ENCODE peak calls at places on chromosomes 12 and 14, in six cellular contexts. B, L, P, T, F and C are unnamed samples.

GRCh38 chr12:122852336-122853275 is 17.3 kb downstream of the HIP1R start:
- DNase-seq in F (no peak), B (no peak), L (no peak), T (no peak), P (no peak), C (no peak)

GRCh38 chr14:68890173-68890931 is 88.8 kb downstream of the ACTN1 start:
- DNase-seq in B (no peak), T (no peak), F (no peak), P (no peak), L (no peak), C (no peak)

GRCh38 chr12:96036765-96037455 is 1.5 kb upstream of the LTA4H start:
- DNase-seq in L (no peak), F (no peak), P (no peak), B (no peak), T (no peak), C (peak; percentile 82)

GRCh38 chr12:50589650-50590435 is 85.1 kb downstream of the DIP2B start:
- DNase-seq in T (peak; percentile 93), F (peak; percentile 58), L (no peak), B (no peak), P (no peak), C (peak; percentile 97)

GRCh38 chr12:100987552-100988277 is 193.1 kb downstream of the ANO4 start:
- DNase-seq in B (peak; percentile 77), L (peak; percentile 31), P (peak; percentile 55), T (peak; percentile 60), F (peak; percentile 37), C (peak; percentile 70)

GRCh38 chr12:90958995-90959394 is 4.0 kb upstream of the CCER1 start:
- DNase-seq in B (no peak), L (no peak), P (no peak), F (peak; percentile 5), T (peak; percentile 33), C (peak; percentile 31)

GRCh38 chr12:4355843-4356327 is 23.6 kb downstream of the FGF23 start:
- DNase-seq in P (peak; percentile 99), T (peak; percentile 9), B (peak; percentile 96), F (peak; percentile 63), L (peak; percentile 36), C (peak; percentile 8)

GRCh38 chr12:62700091-62700490 is 233.5 kb downstream of the MON2 start:
- DNase-seq in T (no peak), B (no peak), P (no peak), L (no peak), F (no peak), C (peak; percentile 25)

GRCh38 chr14:67602071-67602470 is 2.0 kb upstream of the PIGH start:
- DNase-seq in L (no peak), F (no peak), B (no peak), P (no peak), T (no peak), C (no peak)

GRCh38 chr14:67602995-67603545 is 3.0 kb upstream of the PIGH start:
- DNase-seq in T (peak; percentile 19), F (peak; percentile 47), P (no peak), L (no peak), B (no peak), C (no peak)

GRCh38 chr14:67599698-67600561 is at the start of gene PIGH:
- DNase-seq in T (peak; percentile 86), L (peak; percentile 82), P (peak; percentile 95), F (peak; percentile 98), B (peak; percentile 94), C (peak; percentile 80)
- H3K18ac ChIP-seq in T (peak within 1 kb of the TSS; percentile 82), L (peak within 1 kb of the TSS; percentile 86), P (peak within 1 kb of the TSS; percentile 60), F (no peak within 1 kb of the TSS), B (peak within 1 kb of the TSS; percentile 88), C (peak within 1 kb of the TSS; percentile 67)

DNA sequence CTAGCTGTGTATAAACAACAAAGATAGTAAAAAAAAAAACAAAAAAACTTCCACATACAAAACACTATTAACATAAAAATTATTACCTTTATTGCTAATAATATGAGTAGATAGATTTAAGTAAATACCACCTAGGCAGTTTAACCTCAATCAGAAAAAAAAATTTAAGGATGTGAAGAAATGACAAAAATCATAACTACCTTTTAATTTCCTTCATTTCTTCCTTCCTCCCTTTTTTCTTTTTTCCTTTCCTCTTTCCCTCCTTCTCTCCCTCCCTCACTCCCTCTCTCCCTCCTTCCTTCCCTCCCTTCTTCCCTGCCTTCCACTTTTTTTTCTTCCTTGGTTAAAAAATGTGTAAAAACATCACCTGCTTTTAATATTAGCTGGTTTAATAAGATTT is 81.7 kb downstream of the SOX5 start:
- DNase-seq in L (no peak), P (no peak), F (no peak), T (no peak), B (no peak), C (no peak)
- H4K91ac ChIP-seq in L (no peak overlapping the region), P (no peak overlapping the region), F (no peak overlapping the region), T (no peak overlapping the region), B (no peak overlapping the region), C (no peak overlapping the region)

GRCh38 chr12:93134893-93135285 is 205.8 kb upstream of the EEA1 start:
- DNase-seq in T (no peak), L (no peak), F (no peak), P (no peak), B (no peak), C (no peak)

GRCh38 chr12:93133361-93133760 is 204.3 kb upstream of the EEA1 start:
- DNase-seq in P (no peak), L (no peak), B (no peak), T (no peak), F (peak; percentile 69), C (no peak)

GRCh38 chr12:93134175-93134574 is 205.1 kb upstream of the EEA1 start:
- DNase-seq in T (no peak), L (no peak), P (no peak), B (no peak), F (no peak), C (no peak)

GRCh38 chr12:93136243-93137015 is 207.3 kb upstream of the EEA1 start:
- DNase-seq in L (no peak), T (no peak), P (no peak), B (no peak), F (no peak), C (no peak)

GRCh38 chr12:93135286-93136239 is 206.5 kb upstream of the EEA1 start:
- DNase-seq in T (peak; percentile 46), F (no peak), B (no peak), P (no peak), L (no peak), C (peak; percentile 57)
- H3K18ac ChIP-seq in T (peak overlapping the region; percentile 63), F (no peak overlapping the region), B (no peak overlapping the region), P (no peak overlapping the region), L (no peak overlapping the region), C (peak overlapping the region; percentile 73)

DNA sequence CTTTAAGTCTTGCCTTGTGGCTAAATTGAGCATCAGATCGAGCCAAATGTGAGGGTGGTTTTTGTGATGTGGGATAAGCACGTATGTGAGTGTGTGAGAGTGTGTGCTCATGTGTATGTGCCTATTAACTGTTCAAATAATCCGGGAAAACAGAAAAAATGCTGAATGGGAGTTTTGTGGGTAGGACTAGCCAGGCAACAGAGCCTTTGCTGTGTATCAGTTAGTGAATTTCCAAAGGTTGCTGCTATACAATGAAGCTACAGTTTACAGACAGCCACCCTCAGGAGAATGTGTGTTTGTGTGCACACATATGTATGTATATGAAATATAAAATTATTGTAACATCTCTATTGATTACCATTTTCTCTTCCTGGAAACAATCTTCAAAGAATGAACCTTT is 154.0 kb downstream of the SOX5 start:
- DNase-seq in L (no peak), F (no peak), T (no peak), P (no peak), B (no peak), C (no peak)
- H4K91ac ChIP-seq in L (no peak overlapping the region), F (no peak overlapping the region), T (no peak overlapping the region), P (no peak overlapping the region), B (no peak overlapping the region), C (no peak overlapping the region)

GRCh38 chr12:92695056-92695455 is 7.7 kb upstream of the PLEKHG7 start:
- DNase-seq in L (no peak), B (no peak), P (no peak), F (no peak), T (no peak), C (no peak)

GRCh38 chr12:92698466-92698865 is 4.3 kb upstream of the PLEKHG7 start:
- DNase-seq in B (no peak), F (no peak), T (no peak), L (no peak), P (no peak), C (no peak)

GRCh38 chr12:92690601-92691000 is 12.2 kb upstream of the PLEKHG7 start:
- DNase-seq in T (no peak), L (no peak), P (no peak), B (no peak), F (no peak), C (no peak)

GRCh38 chr12:92696240-92696639 is 6.5 kb upstream of the PLEKHG7 start:
- DNase-seq in T (peak; percentile 54), P (no peak), F (no peak), L (no peak), B (no peak), C (peak; percentile 52)

DNA sequence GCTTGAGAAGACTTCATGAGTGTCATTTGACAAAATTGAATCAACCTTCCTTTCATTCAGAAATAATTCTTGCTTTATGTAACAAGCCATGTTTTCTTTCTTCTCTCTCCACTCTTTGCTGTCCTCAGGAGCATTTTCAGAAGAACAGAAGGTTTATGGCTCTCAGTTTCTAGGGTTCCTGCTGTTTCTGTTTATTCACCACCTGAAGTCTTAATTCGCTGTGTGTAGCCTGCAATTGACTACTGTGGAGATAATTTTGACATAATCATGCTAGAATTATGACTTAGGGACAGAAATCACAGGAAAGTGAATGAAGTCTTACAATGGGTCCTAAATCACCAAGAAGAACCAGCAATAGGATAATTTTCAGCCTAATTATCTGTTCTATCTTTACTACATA is 7.2 kb upstream of the PLEKHG7 start:
- DNase-seq in T (no peak), F (no peak), L (no peak), B (no peak), P (no peak), C (no peak)
- H3K18ac ChIP-seq in T (no peak overlapping the region), F (no peak overlapping the region), L (no peak overlapping the region), B (no peak overlapping the region), P (no peak overlapping the region), C (no peak overlapping the region)

DNA sequence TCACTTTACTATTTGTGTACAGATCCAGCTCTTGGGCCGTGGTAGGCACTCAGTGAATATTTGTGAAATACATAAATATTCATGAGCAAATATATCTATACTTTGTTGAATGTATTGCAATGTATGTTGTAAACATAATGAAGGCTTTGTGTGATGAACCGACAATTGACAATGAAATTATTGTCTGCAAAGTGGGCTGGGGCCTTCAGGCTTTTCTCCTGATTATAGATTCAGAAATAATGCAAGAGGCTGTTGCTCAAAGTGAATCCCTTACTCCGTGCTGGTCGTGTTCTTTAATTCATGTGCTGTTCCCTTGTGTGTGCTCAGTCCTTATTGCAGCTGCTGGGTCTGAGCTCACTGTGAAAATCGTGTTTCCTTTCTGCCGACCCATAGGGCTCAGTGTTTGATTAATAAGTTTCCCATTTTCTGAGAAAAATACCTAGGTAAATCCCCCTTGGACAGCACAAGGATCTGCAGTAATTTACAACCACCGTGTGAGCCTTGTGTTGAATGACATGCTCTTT is 81.4 kb downstream of the RGS6 start:
- DNase-seq in L (no peak), T (no peak), F (no peak), P (no peak), B (no peak), C (no peak)
- H4K91ac ChIP-seq in L (no peak overlapping the region), T (no peak overlapping the region), F (no peak overlapping the region), P (no peak overlapping the region), B (no peak overlapping the region), C (no peak overlapping the region)

GRCh38 chr14:36019126-36019525 is 157.4 kb downstream of the PTCSC3 start:
- DNase-seq in T (no peak), P (no peak), F (no peak), B (no peak), L (no peak), C (no peak)
- H3K18ac ChIP-seq in T (no peak overlapping the region), P (no peak overlapping the region), F (no peak overlapping the region), B (no peak overlapping the region), L (no peak overlapping the region), C (no peak overlapping the region)